ENCODE peak calls at places on chromosomes 12 and 14, in ten cellular contexts. F is ovary; G is HFFc6; J is M059J; L is nephron progenitor cell; A is stomach; Q is activated CD4-positive, alpha-beta T cell treated with anti-CD3 and anti-CD28 coated beads, Interleukin-2, amount 50 U/mL, for 48 hours; T is stimulated activated CD4-positive, alpha-beta T cell treated with anti-CD3 and anti-CD28 coated beads, TNF-alpha, amount 100 ng/mL, for 1 hour; V is BJ; E is anterior cingulate cortex. N is an unnamed sample.
A peak's percentile ranks its signal among the peaks of the same experiment; 100 is the strongest.

GRCh38 chr12:78118036-78118435 is 287.3 kb downstream of the NAV3 start:
- DNase-seq in F (no peak), G (no peak), J (no peak), L (no peak), A (no peak), Q (no peak), T (no peak), V (no peak), E (no peak), N (no peak)

GRCh38 chr14:75968461-75968860 is 13.3 kb downstream of the TGFB3 start:
- DNase-seq in F (no peak), G (no peak), J (no peak), L (no peak), A (no peak), Q (no peak), T (no peak), V (no peak), E (no peak), N (no peak)

GRCh38 chr12:20629414-20630156 is 65.5 kb upstream of the SLCO1C1 start:
- DNase-seq in F (peak; percentile 33), G (peak; percentile 1), J (peak; percentile 88), L (no peak), A (no peak), Q (no peak), T (no peak), V (no peak), E (no peak), N (no peak)

GRCh38 chr14:54572316-54572715 is 5.4 kb downstream of the SAMD4A start:
- DNase-seq in F (no peak), G (no peak), J (peak; percentile 32), L (no peak), A (no peak), Q (no peak), T (no peak), V (no peak), E (no peak), N (peak; percentile 40)

GRCh38 chr14:72925171-72925759 is 999 bp upstream of the DCAF4 start:
- DNase-seq in F (peak; percentile 68), G (no peak), J (no peak), L (no peak), A (no peak), Q (no peak), T (no peak), V (no peak), E (no peak), N (no peak)

GRCh38 chr12:117063162-117063911 is 35.9 kb downstream of the TESC start:
- DNase-seq in F (no peak), G (no peak), J (no peak), L (no peak), A (no peak), Q (peak; percentile 16), T (no peak), V (no peak), E (peak; percentile 28), N (no peak)

GRCh38 chr14:22981090-22982012 is 1.0 kb downstream of the AJUBA start:
- DNase-seq in F (peak; percentile 43), G (no peak), J (peak; percentile 38), L (peak; percentile 45), A (no peak), Q (peak; percentile 19), T (no peak), V (no peak), E (no peak), N (no peak)

GRCh38 chr14:20332946-20333782 is at the start of gene CCNB1IP1:
- DNase-seq in F (peak; percentile 67), G (peak; percentile 84), J (peak; percentile 93), L (peak; percentile 38), A (peak; percentile 44), Q (peak; percentile 31), T (no peak), V (peak; percentile 73), E (peak; percentile 44), N (peak; percentile 84)

GRCh38 chr14:102545461-102546265 is 36.1 kb upstream of the ANKRD9 start:
- DNase-seq in F (no peak), G (no peak), J (no peak), L (no peak), A (no peak), Q (no peak), T (no peak), V (peak; percentile 33), E (no peak), N (no peak)